ENCODE peak calls at places on chromosomes 16 and 17, in four cellular contexts. N is AG09309, Y is NCI-H2171, J is GM19239. P is an unnamed sample.

GRCh38 chr16:12575288-12575687 is 228.4 kb downstream of the CPPED1 start:
- DNase-seq in J (no peak), Y (peak; percentile 41), N (no peak), P (no peak)

GRCh38 chr16:19008245-19008644 is 24.5 kb downstream of the TMC7 start:
- DNase-seq in Y (no peak), N (peak; percentile 56), J (no peak), P (no peak)

GRCh38 chr17:44828919-44829557 is 1.0 kb downstream of the GJC1 start:
- DNase-seq in J (no peak), N (no peak), Y (peak; percentile 5), P (no peak)

GRCh38 chr17:4879591-4879990 is 19.7 kb upstream of the C17orf107 start:
- DNase-seq in Y (no peak), N (no peak), J (no peak), P (no peak)

GRCh38 chr17:19757536-19758180 is 9.6 kb upstream of the ALDH3A1 start:
- DNase-seq in N (no peak), J (no peak), Y (no peak), P (no peak)

GRCh38 chr16:11914759-11915643 is 755 bp downstream of the GSPT1 start:
- DNase-seq in N (no peak), Y (peak; percentile 17), J (no peak), P (no peak)

GRCh38 chr17:74374786-74375185 is 7.5 kb downstream of the GPR142 start:
- DNase-seq in N (no peak), Y (no peak), J (no peak), P (no peak)

GRCh38 chr17:50184057-50184456 is 17.4 kb downstream of the COL1A1 start:
- DNase-seq in N (no peak), J (no peak), Y (peak; percentile 20), P (no peak)

GRCh38 chr16:87132361-87133014 is 184.7 kb downstream of the C16orf95 start:
- DNase-seq in Y (no peak), N (peak; percentile 27), J (no peak), P (no peak)

GRCh38 chr16:86584726-86585721 is 6.7 kb downstream of the FOXL1 start:
- DNase-seq in J (no peak), N (no peak), Y (no peak), P (no peak)

GRCh38 chr16:23362460-23363317 is 60.6 kb downstream of the SCNN1B start:
- DNase-seq in J (no peak), Y (peak; percentile 4), N (no peak), P (no peak)

GRCh38 chr17:62631086-62631935 is 3.8 kb downstream of the MRC2 start:
- DNase-seq in Y (no peak), N (no peak), J (no peak), P (no peak)

GRCh38 chr16:26599786-26600107 is 467.0 kb upstream of the C16orf82 start:
- DNase-seq in J (no peak), N (no peak), Y (no peak), P (no peak)

GRCh38 chr16:85461814-85462404 is 151.2 kb upstream of the GSE1 start:
- DNase-seq in Y (peak; percentile 68), J (no peak), N (no peak), P (no peak)

GRCh38 chr17:58755269-58755576 is 431 bp upstream of the PPM1E start:
- DNase-seq in Y (no peak), N (no peak), J (no peak), P (no peak)

GRCh38 chr17:79919164-79919585 is 79.9 kb upstream of the CBX4 start:
- DNase-seq in J (no peak), N (no peak), Y (no peak), P (no peak)

GRCh38 chr16:19698480-19699465 is 19.3 kb downstream of the KNOP1 start:
- DNase-seq in Y (no peak), J (no peak), N (peak; percentile 55), P (no peak)

GRCh38 chr17:68641276-68642117 is 40.3 kb upstream of the FAM20A start:
- DNase-seq in N (no peak), J (no peak), Y (no peak), P (no peak)

GRCh38 chr16:57194512-57194911 is 8.4 kb downstream of the RSPRY1 start:
- DNase-seq in Y (no peak), J (no peak), N (peak; percentile 63), P (no peak)

GRCh38 chr17:12730931-12731521 is 58.3 kb upstream of the ARHGAP44 start:
- DNase-seq in J (no peak), Y (no peak), N (no peak), P (no peak)

GRCh38 chr17:75048396-75048933 is 1.4 kb downstream of the KCTD2 start:
- DNase-seq in Y (no peak), J (no peak), N (no peak), P (no peak)

GRCh38 chr17:73686961-73687360 is 42.7 kb upstream of the SDK2 start:
- DNase-seq in N (no peak), Y (no peak), J (no peak), P (no peak)

GRCh38 chr17:51154176-51154575 is 817 bp downstream of the NME1 start:
- DNase-seq in J (no peak), N (no peak), Y (no peak), P (no peak)

GRCh38 chr16:50888486-50889261 is 146.8 kb downstream of the CYLD start:
- DNase-seq in Y (no peak), N (no peak), J (no peak), P (no peak)

GRCh38 chr17:61362396-61362795 is 37.2 kb upstream of the TBX2 start:
- DNase-seq in N (no peak), Y (peak; percentile 92), J (no peak), P (peak; percentile 24)

GRCh38 chr16:74607967-74608356 is 1.0 kb upstream of the GLG1 start:
- DNase-seq in Y (no peak), J (no peak), N (no peak), P (no peak)

GRCh38 chr16:4936181-4936990 is 562 bp downstream of the PPL start:
- DNase-seq in J (no peak), N (no peak), Y (peak; percentile 38), P (no peak)

GRCh38 chr17:8922451-8922850 is 43.1 kb downstream of the PIK3R5 start:
- DNase-seq in J (no peak), N (peak; percentile 85), Y (no peak), P (no peak)

GRCh38 chr17:29112780-29113295 is 67.4 kb downstream of the MYO18A start:
- DNase-seq in N (no peak), J (no peak), Y (peak; percentile 68), P (no peak)